ENCODE peak calls at places on chromosome 19, in eight cellular contexts. S, Q, F, Y, W, R, D and U are unnamed samples.

GRCh38 chr19:11152318-11153062 is 3.1 kb downstream of the SPC24 start:
- DNase-seq in S (peak), Q (peak), F (peak), Y (no peak), W (no peak), R (peak), D (no peak), U (no peak)

GRCh38 chr19:50414850-50415660 is 3.7 kb upstream of the SPIB start:
- DNase-seq in S (peak), Q (no peak), F (no peak), Y (peak), W (peak), R (peak), D (no peak), U (peak)

GRCh38 chr19:30088567-30088966 is 146.5 kb downstream of the URI1 start:
- DNase-seq in S (no peak), Q (no peak), F (no peak), Y (no peak), W (no peak), R (no peak), D (no peak), U (no peak)

GRCh38 chr19:43618921-43619261 is 538 bp downstream of the ZNF428 start:
- DNase-seq in S (no peak), Q (no peak), F (no peak), Y (no peak), W (no peak), R (no peak), D (no peak), U (peak)

GRCh38 chr19:48470281-48470680 is 1.1 kb downstream of the CYTH2 start:
- DNase-seq in S (no peak), Q (no peak), F (no peak), Y (no peak), W (peak), R (no peak), D (no peak), U (no peak)

GRCh38 chr19:31783592-31783991 is 434.4 kb upstream of the TSHZ3 start:
- DNase-seq in S (no peak), Q (no peak), F (no peak), Y (no peak), W (no peak), R (no peak), D (peak), U (no peak)

GRCh38 chr19:29714371-29714952 is 599 bp downstream of the C19orf12 start:
- DNase-seq in S (no peak), Q (no peak), F (no peak), Y (no peak), W (no peak), R (no peak), D (no peak), U (no peak)

GRCh38 chr19:11699931-11700794 is 38.6 kb downstream of the ZNF823 start:
- DNase-seq in S (no peak), Q (no peak), F (no peak), Y (peak), W (no peak), R (no peak), D (no peak), U (no peak)

GRCh38 chr19:33375156-33375744 is 1.7 kb downstream of the CEBPG start:
- DNase-seq in S (no peak), Q (no peak), F (peak), Y (no peak), W (no peak), R (no peak), D (no peak), U (no peak)

GRCh38 chr19:47107201-47107952 is 6.2 kb downstream of the ZC3H4 start:
- DNase-seq in S (no peak), Q (no peak), F (no peak), Y (no peak), W (peak), R (peak), D (no peak), U (peak)

GRCh38 chr19:20259615-20260014 is 92.6 kb downstream of the ZNF486 start:
- DNase-seq in S (no peak), Q (no peak), F (no peak), Y (no peak), W (no peak), R (no peak), D (no peak), U (no peak)

GRCh38 chr19:36060430-36060829 is 5.7 kb downstream of the WDR62 start:
- DNase-seq in S (peak), Q (no peak), F (no peak), Y (no peak), W (peak), R (peak), D (no peak), U (peak)

GRCh38 chr19:51185868-51186215 is 39.0 kb upstream of the CD33 start:
- DNase-seq in S (no peak), Q (no peak), F (no peak), Y (no peak), W (no peak), R (no peak), D (no peak), U (no peak)

GRCh38 chr19:17751912-17752273 is 616 bp downstream of the FCHO1 start:
- DNase-seq in S (no peak), Q (no peak), F (no peak), Y (no peak), W (no peak), R (no peak), D (no peak), U (no peak)

GRCh38 chr19:38692458-38693379 is 45.3 kb downstream of the ACTN4 start:
- DNase-seq in S (no peak), Q (no peak), F (peak), Y (no peak), W (no peak), R (no peak), D (no peak), U (no peak)

GRCh38 chr19:33199441-33200265 is 5.5 kb downstream of the LRP3 start:
- DNase-seq in S (no peak), Q (no peak), F (no peak), Y (no peak), W (no peak), R (no peak), D (no peak), U (no peak)

GRCh38 chr19:29401712-29402421 is 123.9 kb upstream of the VSTM2B start:
- DNase-seq in S (no peak), Q (no peak), F (no peak), Y (no peak), W (no peak), R (no peak), D (no peak), U (no peak)

GRCh38 chr19:41813911-41814310 is 17.5 kb downstream of the CEACAM3 start:
- DNase-seq in S (no peak), Q (no peak), F (no peak), Y (no peak), W (no peak), R (no peak), D (no peak), U (no peak)

GRCh38 chr19:31946491-31946890 is 398.9 kb upstream of the ZNF507 start:
- DNase-seq in S (no peak), Q (no peak), F (no peak), Y (no peak), W (no peak), R (no peak), D (no peak), U (no peak)

GRCh38 chr19:44356383-44357111 is at the start of gene ZNF112:
- DNase-seq in S (peak), Q (peak), F (peak), Y (peak), W (peak), R (peak), D (no peak), U (no peak)

GRCh38 chr19:11465605-11466004 is 15.2 kb downstream of the ELAVL3 start:
- DNase-seq in S (no peak), Q (no peak), F (no peak), Y (no peak), W (no peak), R (no peak), D (no peak), U (no peak)

GRCh38 chr19:2491130-2491801 is 15.3 kb downstream of the GADD45B start:
- DNase-seq in S (peak), Q (peak), F (peak), Y (no peak), W (peak), R (peak), D (no peak), U (no peak)

GRCh38 chr19:19662866-19663291 is 597 bp downstream of the ATP13A1 start:
- DNase-seq in S (no peak), Q (no peak), F (no peak), Y (no peak), W (no peak), R (no peak), D (no peak), U (peak)

GRCh38 chr19:49988007-49988406 is 27.0 kb upstream of the SIGLEC11 start:
- DNase-seq in S (no peak), Q (no peak), F (no peak), Y (no peak), W (no peak), R (no peak), D (no peak), U (no peak)

GRCh38 chr19:16571283-16571682 is 932 bp downstream of the SLC35E1 start:
- DNase-seq in S (no peak), Q (no peak), F (no peak), Y (no peak), W (no peak), R (no peak), D (no peak), U (peak)

GRCh38 chr19:20423381-20424207 is 142.0 kb downstream of the ZNF737 start:
- DNase-seq in S (peak), Q (peak), F (peak), Y (no peak), W (peak), R (peak), D (no peak), U (peak)

GRCh38 chr19:41377977-41378707 is 1.8 kb downstream of the TMEM91 start:
- DNase-seq in S (no peak), Q (no peak), F (no peak), Y (no peak), W (no peak), R (no peak), D (no peak), U (no peak)

GRCh38 chr19:39156230-39156890 is 30.8 kb downstream of the PAK4 start:
- DNase-seq in S (no peak), Q (no peak), F (no peak), Y (no peak), W (no peak), R (peak), D (no peak), U (no peak)

GRCh38 chr19:35408284-35409171 is 37.7 kb downstream of the GPR42 start:
- DNase-seq in S (no peak), Q (no peak), F (no peak), Y (no peak), W (no peak), R (no peak), D (no peak), U (no peak)

GRCh38 chr19:35755550-35756371 is 1.1 kb downstream of the HSPB6 start:
- DNase-seq in S (peak), Q (peak), F (peak), Y (no peak), W (peak), R (peak), D (no peak), U (no peak)

GRCh38 chr19:49895566-49896297 is 955 bp downstream of the IL4I1 start:
- DNase-seq in S (no peak), Q (no peak), F (no peak), Y (no peak), W (no peak), R (no peak), D (no peak), U (no peak)

GRCh38 chr19:38812841-38813320 is at the start of gene LGALS4:
- DNase-seq in S (peak), Q (no peak), F (no peak), Y (no peak), W (no peak), R (peak), D (no peak), U (no peak)

GRCh38 chr19:33134571-33135041 is 2.7 kb downstream of the WDR88 start:
- DNase-seq in S (no peak), Q (no peak), F (no peak), Y (no peak), W (no peak), R (no peak), D (no peak), U (no peak)

GRCh38 chr19:49938662-49939061 is 9.4 kb upstream of the NUP62 start:
- DNase-seq in S (no peak), Q (no peak), F (no peak), Y (no peak), W (peak), R (no peak), D (no peak), U (no peak)

GRCh38 chr19:11422163-11423068 is 3.3 kb upstream of the RGL3 start:
- DNase-seq in S (peak), Q (peak), F (peak), Y (no peak), W (peak), R (peak), D (peak), U (peak)

GRCh38 chr19:56837892-56838679 is 2.4 kb downstream of the PEG3 start:
- DNase-seq in S (peak), Q (peak), F (peak), Y (no peak), W (no peak), R (no peak), D (no peak), U (peak)

GRCh38 chr19:16624236-16624635 is 3.8 kb downstream of the MED26 start:
- DNase-seq in S (no peak), Q (no peak), F (no peak), Y (no peak), W (no peak), R (no peak), D (no peak), U (no peak)

GRCh38 chr19:14113762-14114414 is 3.7 kb downstream of the PRKACA start:
- DNase-seq in S (peak), Q (no peak), F (no peak), Y (peak), W (peak), R (no peak), D (no peak), U (peak)

GRCh38 chr19:6671960-6672359 is 2.0 kb upstream of the TNFSF14 start:
- DNase-seq in S (no peak), Q (no peak), F (no peak), Y (no peak), W (peak), R (no peak), D (no peak), U (peak)

GRCh38 chr19:926595-927043 is 784 bp downstream of the ARID3A start:
- DNase-seq in S (peak), Q (peak), F (no peak), Y (no peak), W (peak), R (peak), D (no peak), U (no peak)

GRCh38 chr19:928471-929259 is 2.8 kb downstream of the ARID3A start:
- DNase-seq in S (no peak), Q (no peak), F (no peak), Y (no peak), W (no peak), R (no peak), D (no peak), U (no peak)

GRCh38 chr19:927044-927706 is 1.3 kb downstream of the ARID3A start:
- DNase-seq in S (peak), Q (peak), F (peak), Y (no peak), W (peak), R (peak), D (no peak), U (no peak)

GRCh38 chr19:925912-926594 is at the start of gene ARID3A:
- DNase-seq in S (peak), Q (peak), F (no peak), Y (no peak), W (peak), R (peak), D (no peak), U (peak)

DNA sequence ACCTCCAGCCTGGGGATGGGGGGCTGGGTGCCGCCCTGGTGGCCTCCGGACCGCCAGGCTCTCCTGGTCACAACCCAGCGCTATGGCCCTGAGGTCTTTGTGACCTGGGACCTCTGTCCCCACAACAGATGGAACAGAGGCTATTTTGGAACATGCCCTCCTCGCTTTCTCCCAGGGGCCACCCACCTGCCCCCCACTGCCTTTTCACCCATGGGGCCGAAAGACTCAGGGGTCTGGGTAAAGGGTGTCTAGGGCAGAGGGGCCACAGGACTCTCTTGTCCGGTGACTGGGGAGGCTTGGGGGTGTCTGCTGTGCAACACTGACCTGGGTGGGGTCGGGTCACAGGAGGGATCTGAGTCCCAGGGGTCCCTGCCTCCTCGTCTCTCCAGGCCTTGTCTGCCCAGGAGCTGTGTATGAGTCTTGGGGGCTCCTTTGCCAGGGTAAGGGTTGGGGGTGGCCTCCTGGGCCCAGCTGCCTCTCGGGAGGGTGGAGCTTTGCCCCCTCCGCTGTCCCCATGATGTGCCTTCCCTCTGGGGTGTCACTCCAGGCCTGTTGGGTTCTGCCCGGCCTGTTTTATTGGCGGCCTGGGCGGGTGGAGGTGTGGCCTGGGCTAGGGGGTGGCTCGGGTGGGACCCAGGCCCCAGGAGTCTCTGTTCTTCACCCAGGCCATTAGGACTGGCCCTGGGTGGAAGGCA is 2.0 kb downstream of the ARID3A start:
- DNase-seq in S (no peak), Q (no peak), F (no peak), Y (no peak), W (no peak), R (no peak), D (no peak), U (no peak)
- H3K4me3 ChIP-seq in S (no peak), Q (peak), F (peak), Y (no peak), W (peak), R (peak), D (peak), U (peak)

GRCh38 chr19:3782903-3783302 is 3.3 kb downstream of the MATK start:
- DNase-seq in S (no peak), Q (no peak), F (no peak), Y (no peak), W (no peak), R (no peak), D (no peak), U (no peak)
- TF ChIP-seq POLR2AphosphoS5 in S (no peak), Q (no peak), F (no peak), Y (no peak), W (no peak), R (no peak), D (no peak), U (no peak)

DNA sequence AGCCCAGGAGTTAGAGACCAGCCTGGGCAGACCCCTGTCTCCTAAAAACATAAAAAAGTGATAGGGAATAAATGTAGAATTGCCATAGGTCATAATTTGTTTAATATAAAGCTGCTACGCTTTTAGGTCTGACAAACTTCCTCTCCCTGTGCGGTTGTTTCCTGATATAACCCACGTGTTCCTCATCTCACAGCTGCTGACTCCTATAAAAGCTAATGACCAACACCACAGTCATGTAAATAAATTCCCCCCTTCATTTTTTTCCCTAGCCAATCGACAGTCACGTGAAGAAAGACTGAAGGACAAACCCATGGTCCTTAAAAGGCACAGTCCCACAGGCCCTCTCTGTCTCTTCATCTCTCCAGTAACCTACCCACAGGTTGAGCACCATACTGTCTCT is 27.5 kb downstream of the ZNF266 start:
- DNase-seq in S (no peak), Q (no peak), F (no peak), Y (no peak), W (no peak), R (no peak), D (no peak), U (no peak)
- H3K4me3 ChIP-seq in S (no peak), Q (peak), F (no peak), Y (no peak), W (no peak), R (no peak), D (peak), U (no peak)

GRCh38 chr19:13097331-13098258 is 5.1 kb downstream of the LYL1 start:
- DNase-seq in S (no peak), Q (no peak), F (no peak), Y (no peak), W (peak), R (no peak), D (no peak), U (peak)
- TF ChIP-seq POLR2AphosphoS5 in S (no peak), Q (no peak), F (no peak), Y (no peak), W (peak), R (no peak), D (no peak), U (peak)

GRCh38 chr19:9909251-9909650 is 27.1 kb downstream of the OLFM2 start:
- DNase-seq in S (no peak), Q (no peak), F (no peak), Y (no peak), W (no peak), R (no peak), D (no peak), U (no peak)

GRCh38 chr19:9901020-9901419 is 35.3 kb downstream of the OLFM2 start:
- DNase-seq in S (no peak), Q (no peak), F (no peak), Y (no peak), W (no peak), R (no peak), D (no peak), U (no peak)

GRCh38 chr19:9906475-9907087 is 29.7 kb downstream of the OLFM2 start:
- DNase-seq in S (no peak), Q (no peak), F (no peak), Y (no peak), W (no peak), R (no peak), D (no peak), U (no peak)

DNA sequence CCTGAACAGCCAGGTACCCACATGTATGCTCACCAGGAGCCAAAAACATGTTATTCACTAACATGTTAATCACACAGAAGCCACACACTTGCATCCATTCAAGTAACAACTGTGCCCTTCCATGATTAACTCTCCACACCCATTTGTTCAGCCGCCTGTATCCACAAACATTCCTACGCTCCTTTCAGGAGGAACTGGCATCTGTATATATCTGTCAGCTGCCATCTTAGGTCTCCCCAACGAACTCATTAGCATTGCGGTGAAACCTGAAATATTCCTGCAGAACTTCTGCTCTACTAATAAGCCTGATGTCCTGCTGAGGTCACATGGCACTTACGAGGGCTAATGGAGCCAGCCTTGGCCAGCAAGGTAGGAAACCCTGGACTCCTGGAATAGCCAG is 33.0 kb downstream of the OLFM2 start:
- DNase-seq in S (no peak), Q (no peak), F (no peak), Y (no peak), W (no peak), R (no peak), D (no peak), U (no peak)
- H3K4me3 ChIP-seq in S (no peak), Q (no peak), F (no peak), Y (no peak), W (no peak), R (no peak), D (no peak), U (no peak)

GRCh38 chr19:55171440-55171839 is 5.0 kb upstream of the DNAAF3 start:
- DNase-seq in S (no peak), Q (no peak), F (no peak), Y (no peak), W (no peak), R (no peak), D (no peak), U (no peak)

GRCh38 chr19:55161571-55162322 is 4.2 kb upstream of the TNNI3 start:
- DNase-seq in S (no peak), Q (no peak), F (no peak), Y (no peak), W (no peak), R (no peak), D (no peak), U (no peak)

GRCh38 chr19:55169136-55169535 is 2.7 kb upstream of the DNAAF3 start:
- DNase-seq in S (no peak), Q (no peak), F (no peak), Y (no peak), W (no peak), R (no peak), D (no peak), U (no peak)

GRCh38 chr19:55165952-55166529 is 372 bp downstream of the DNAAF3 start:
- DNase-seq in S (peak), Q (no peak), F (no peak), Y (peak), W (peak), R (peak), D (no peak), U (peak)

GRCh38 chr19:55166530-55167268 is at the start of gene DNAAF3:
- DNase-seq in S (peak), Q (peak), F (peak), Y (peak), W (peak), R (peak), D (no peak), U (peak)
- TF ChIP-seq POLR2AphosphoS5 in S (no peak), Q (no peak), F (no peak), Y (peak), W (peak), R (no peak), D (peak), U (no peak)